ENCODE peak calls at places on chromosomes 5 and 9, in four cellular contexts. One of them, this sample, is unnamed.

GRCh38 chr5:1820381-1820780 is 19.2 kb downstream of the NDUFS6 start:
- DNase-seq in stimulated activated CD8-positive, alpha-beta memory T cell treated with anti-CD3 and anti-CD28 coated beads, Interleukin-7, amount 100 ng/mL, for 24 hours: no peak
- DNase-seq in hippocampal formation: no peak
- DNase-seq in RWPE1: no peak
- DNase-seq in this sample: no peak

GRCh38 chr9:21576331-21577189 is 94.4 kb upstream of the IFNE start:
- DNase-seq in stimulated activated CD8-positive, alpha-beta memory T cell treated with anti-CD3 and anti-CD28 coated beads, Interleukin-7, amount 100 ng/mL, for 24 hours: no peak
- DNase-seq in hippocampal formation: no peak
- DNase-seq in RWPE1: peak
- DNase-seq in this sample: peak

GRCh38 chr9:98532574-98532973 is 176.2 kb downstream of the GABBR2 start:
- DNase-seq in RWPE1: no peak
- DNase-seq in stimulated activated CD8-positive, alpha-beta memory T cell treated with anti-CD3 and anti-CD28 coated beads, Interleukin-7, amount 100 ng/mL, for 24 hours: no peak
- DNase-seq in hippocampal formation: no peak
- DNase-seq in this sample: no peak

GRCh38 chr5:375921-376871 is 54.7 kb downstream of the AHRR start:
- DNase-seq in RWPE1: no peak
- DNase-seq in stimulated activated CD8-positive, alpha-beta memory T cell treated with anti-CD3 and anti-CD28 coated beads, Interleukin-7, amount 100 ng/mL, for 24 hours: no peak
- DNase-seq in hippocampal formation: no peak
- DNase-seq in this sample: no peak

GRCh38 chr5:13987843-13988464 is 43.5 kb upstream of the DNAH5 start:
- DNase-seq in stimulated activated CD8-positive, alpha-beta memory T cell treated with anti-CD3 and anti-CD28 coated beads, Interleukin-7, amount 100 ng/mL, for 24 hours: no peak
- DNase-seq in hippocampal formation: peak
- DNase-seq in RWPE1: peak
- DNase-seq in this sample: peak

GRCh38 chr5:134547999-134548626 is 22.6 kb downstream of the JADE2 start:
- DNase-seq in stimulated activated CD8-positive, alpha-beta memory T cell treated with anti-CD3 and anti-CD28 coated beads, Interleukin-7, amount 100 ng/mL, for 24 hours: no peak
- DNase-seq in RWPE1: no peak
- DNase-seq in hippocampal formation: no peak
- DNase-seq in this sample: no peak

GRCh38 chr9:126715382-126715781 is 89.5 kb upstream of the ZBTB43 start:
- DNase-seq in hippocampal formation: no peak
- DNase-seq in stimulated activated CD8-positive, alpha-beta memory T cell treated with anti-CD3 and anti-CD28 coated beads, Interleukin-7, amount 100 ng/mL, for 24 hours: no peak
- DNase-seq in RWPE1: no peak
- DNase-seq in this sample: no peak

GRCh38 chr9:16062542-16063240 is 509.8 kb downstream of the CCDC171 start:
- DNase-seq in RWPE1: peak
- DNase-seq in hippocampal formation: no peak
- DNase-seq in stimulated activated CD8-positive, alpha-beta memory T cell treated with anti-CD3 and anti-CD28 coated beads, Interleukin-7, amount 100 ng/mL, for 24 hours: no peak
- DNase-seq in this sample: peak

GRCh38 chr5:15249152-15249551 is 250.8 kb upstream of the FBXL7 start:
- DNase-seq in stimulated activated CD8-positive, alpha-beta memory T cell treated with anti-CD3 and anti-CD28 coated beads, Interleukin-7, amount 100 ng/mL, for 24 hours: no peak
- DNase-seq in hippocampal formation: no peak
- DNase-seq in RWPE1: peak
- DNase-seq in this sample: peak

GRCh38 chr5:111280282-111280901 is 56.2 kb downstream of the CAMK4 start:
- DNase-seq in stimulated activated CD8-positive, alpha-beta memory T cell treated with anti-CD3 and anti-CD28 coated beads, Interleukin-7, amount 100 ng/mL, for 24 hours: no peak
- DNase-seq in hippocampal formation: peak
- DNase-seq in RWPE1: no peak
- DNase-seq in this sample: no peak

GRCh38 chr5:128271859-128272446 is 188.4 kb downstream of the SLC12A2 start:
- DNase-seq in RWPE1: peak
- DNase-seq in hippocampal formation: no peak
- DNase-seq in stimulated activated CD8-positive, alpha-beta memory T cell treated with anti-CD3 and anti-CD28 coated beads, Interleukin-7, amount 100 ng/mL, for 24 hours: no peak
- DNase-seq in this sample: peak

GRCh38 chr9:38489057-38489456 is 64.8 kb upstream of the IGFBPL1 start:
- DNase-seq in hippocampal formation: no peak
- DNase-seq in stimulated activated CD8-positive, alpha-beta memory T cell treated with anti-CD3 and anti-CD28 coated beads, Interleukin-7, amount 100 ng/mL, for 24 hours: no peak
- DNase-seq in RWPE1: no peak
- DNase-seq in this sample: no peak

This sample was measured in MCF 10A.